ENCODE peak calls at places on chromosomes 4 and X, in five cellular contexts. F is epithelial cell of esophagus; P is tibial artery; N is colonic mucosa; R is CD4-positive, alpha-beta T cell. O is an unnamed sample.

GRCh38 chr4:134747108-134747805 is 545.7 kb upstream of the PABPC4L start:
- DNase-seq in F (no peak), P (no peak), N (no peak), R (no peak), O (no peak)

GRCh38 chrX:40607381-40607780 is 15.8 kb upstream of the MPC1L start:
- DNase-seq in F (no peak), P (no peak), N (no peak), R (no peak), O (no peak)

GRCh38 chr4:67343162-67343561 is 202.1 kb downstream of the CENPC start:
- DNase-seq in F (no peak), P (no peak), N (no peak), R (no peak), O (no peak)

GRCh38 chr4:37685211-37685725 is 908 bp downstream of the RELL1 start:
- DNase-seq in F (peak; percentile 26), P (no peak), N (no peak), R (peak; percentile 12), O (peak; percentile 31)

GRCh38 chrX:118595501-118596042 is 100.0 kb downstream of the DOCK11 start:
- DNase-seq in F (no peak), P (no peak), N (no peak), R (no peak), O (no peak)

GRCh38 chr4:132240094-132240493 is 909.0 kb upstream of the PCDH10 start:
- DNase-seq in F (no peak), P (no peak), N (no peak), R (no peak), O (no peak)

GRCh38 chrX:10117301-10117700 is 39.5 kb upstream of the CLCN4 start:
- DNase-seq in F (no peak), P (no peak), N (no peak), R (no peak), O (no peak)

GRCh38 chr4:113292371-113293042 is 243.1 kb downstream of the ANK2 start:
- DNase-seq in F (no peak), P (peak; percentile 67), N (peak; percentile 44), R (no peak), O (no peak)

GRCh38 chrX:40105016-40105790 is 7.4 kb upstream of the BCOR start:
- DNase-seq in F (no peak), P (peak; percentile 76), N (no peak), R (no peak), O (no peak)

GRCh38 chr4:140061194-140061593 is 92.8 kb downstream of the MAML3 start:
- DNase-seq in F (no peak), P (no peak), N (no peak), R (no peak), O (no peak)

GRCh38 chrX:7925867-7926472 is 1.2 kb downstream of the PNPLA4 start:
- DNase-seq in F (peak; percentile 70), P (no peak), N (peak; percentile 72), R (peak; percentile 44), O (peak; percentile 34)

GRCh38 chrX:140501321-140501720 is 3.5 kb downstream of the SOX3 start:
- DNase-seq in F (no peak), P (no peak), N (no peak), R (no peak), O (no peak)

GRCh38 chr4:122827258-122827887 is 742 bp downstream of the FGF2 start:
- DNase-seq in F (no peak), P (peak; percentile 75), N (peak; percentile 21), R (no peak), O (peak; percentile 25)
- TF ChIP-seq CTCF in F (no peak), P (no peak), N (no peak), R (no peak), O (no peak)

DNA sequence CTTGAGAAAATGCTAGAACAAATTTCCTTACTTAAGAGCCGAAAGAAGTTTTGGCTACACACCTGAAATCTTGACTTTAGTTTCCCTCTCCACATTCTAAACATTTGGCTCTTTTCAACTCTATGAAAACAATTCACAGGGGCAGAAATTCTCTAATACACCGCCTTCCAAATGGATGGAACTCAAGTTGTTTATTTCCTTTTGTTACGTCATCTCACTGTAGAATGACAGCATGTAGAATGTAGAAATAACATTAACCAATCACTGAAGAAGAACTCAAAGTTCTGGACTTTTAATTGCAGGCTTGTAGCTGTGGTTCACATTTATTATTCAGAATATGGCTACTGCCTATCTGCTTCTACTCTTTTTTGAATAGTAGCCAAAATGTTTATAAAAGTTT is 1.9 kb downstream of the DMP1 start:
- DNase-seq in F (peak; percentile 7), P (no peak), N (no peak), R (no peak), O (no peak)
- TF ChIP-seq CTCF in F (no peak), P (no peak), N (no peak), R (no peak), O (no peak)

GRCh38 chr4:78648639-78649363 is 97.2 kb downstream of the ANXA3 start:
- DNase-seq in F (no peak), P (no peak), N (no peak), R (no peak), O (no peak)
- TF ChIP-seq CTCF in F (no peak), P (no peak), N (no peak), R (no peak), O (no peak)

DNA sequence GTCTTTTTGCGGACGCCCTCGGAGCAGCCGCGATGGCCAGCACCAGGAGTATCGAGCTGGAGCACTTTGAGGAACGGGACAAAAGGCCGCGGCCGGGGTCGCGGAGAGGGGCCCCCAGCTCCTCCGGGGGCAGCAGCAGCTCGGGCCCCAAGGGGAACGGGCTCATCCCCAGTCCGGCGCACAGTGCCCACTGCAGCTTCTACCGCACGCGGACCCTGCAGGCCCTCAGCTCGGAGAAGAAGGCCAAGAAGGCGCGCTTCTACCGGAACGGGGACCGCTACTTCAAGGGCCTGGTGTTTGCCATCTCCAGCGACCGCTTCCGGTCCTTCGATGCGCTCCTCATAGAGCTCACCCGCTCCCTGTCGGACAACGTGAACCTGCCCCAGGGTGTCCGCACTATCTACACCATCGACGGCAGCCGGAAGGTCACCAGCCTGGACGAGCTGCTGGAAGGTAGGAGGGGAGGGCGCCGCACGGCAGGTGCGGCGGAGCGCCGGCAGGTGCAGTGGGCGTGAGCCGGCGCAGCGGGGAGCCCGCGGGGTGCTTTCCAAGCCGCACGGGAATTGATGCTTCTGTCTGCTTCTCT is 844 bp downstream of the DCLK2 start:
- DNase-seq in F (peak; percentile 17), P (peak; percentile 75), N (peak; percentile 43), R (no peak), O (no peak)
- TF ChIP-seq CTCF in F (no peak), P (no peak), N (no peak), R (no peak), O (no peak)

GRCh38 chrX:75038925-75039324 is 113.7 kb upstream of the NEXMIF start:
- DNase-seq in F (peak; percentile 7), P (no peak), N (no peak), R (no peak), O (no peak)
- TF ChIP-seq CTCF in F (no peak), P (no peak), N (no peak), R (no peak), O (no peak)

O was measured in natural killer cell.